ENCODE peak calls at places on chromosomes 6 and 20, in ten cellular contexts. One of them, this sample, is unnamed.

GRCh38 chr6:83127976-83128375 is 60.5 kb downstream of the DOP1A start:
- DNase-seq in heart right ventricle: no peak
- DNase-seq in CD8-positive, alpha-beta memory T cell: no peak
- DNase-seq in brain microvascular endothelial cell: no peak
- DNase-seq in tibial nerve: no peak
- DNase-seq in left ventricle myocardium inferior: no peak
- DNase-seq in tibial artery: no peak
- DNase-seq in thoracic aorta: no peak
- DNase-seq in neural progenitor cell: no peak
- DNase-seq in right cardiac atrium: no peak
- DNase-seq in this sample: no peak

GRCh38 chr6:107666084-107666981 is 157.8 kb downstream of the SCML4 start:
- DNase-seq in brain microvascular endothelial cell: peak; percentile 72
- DNase-seq in tibial nerve: no peak
- DNase-seq in CD8-positive, alpha-beta memory T cell: no peak
- DNase-seq in left ventricle myocardium inferior: no peak
- DNase-seq in tibial artery: no peak
- DNase-seq in right cardiac atrium: no peak
- DNase-seq in neural progenitor cell: no peak
- DNase-seq in thoracic aorta: no peak
- DNase-seq in heart right ventricle: no peak
- DNase-seq in this sample: no peak

GRCh38 chr6:25413506-25413905 is 134.3 kb downstream of the CARMIL1 start:
- DNase-seq in brain microvascular endothelial cell: no peak
- DNase-seq in heart right ventricle: no peak
- DNase-seq in tibial artery: no peak
- DNase-seq in right cardiac atrium: no peak
- DNase-seq in neural progenitor cell: no peak
- DNase-seq in left ventricle myocardium inferior: no peak
- DNase-seq in tibial nerve: no peak
- DNase-seq in thoracic aorta: no peak
- DNase-seq in CD8-positive, alpha-beta memory T cell: no peak
- DNase-seq in this sample: no peak

GRCh38 chr6:151749341-151749740 is 58.1 kb upstream of the ESR1 start:
- DNase-seq in right cardiac atrium: no peak
- DNase-seq in CD8-positive, alpha-beta memory T cell: no peak
- DNase-seq in tibial artery: no peak
- DNase-seq in brain microvascular endothelial cell: no peak
- DNase-seq in heart right ventricle: no peak
- DNase-seq in tibial nerve: no peak
- DNase-seq in thoracic aorta: no peak
- DNase-seq in left ventricle myocardium inferior: no peak
- DNase-seq in neural progenitor cell: no peak
- DNase-seq in this sample: no peak

GRCh38 chr6:109362102-109362884 is 20.0 kb downstream of the CD164 start:
- DNase-seq in thoracic aorta: no peak
- DNase-seq in right cardiac atrium: no peak
- DNase-seq in brain microvascular endothelial cell: no peak
- DNase-seq in CD8-positive, alpha-beta memory T cell: no peak
- DNase-seq in tibial artery: no peak
- DNase-seq in neural progenitor cell: no peak
- DNase-seq in tibial nerve: no peak
- DNase-seq in heart right ventricle: no peak
- DNase-seq in left ventricle myocardium inferior: no peak
- DNase-seq in this sample: no peak

GRCh38 chr6:83462524-83462923 is 31.7 kb upstream of the ME1 start:
- DNase-seq in right cardiac atrium: no peak
- DNase-seq in left ventricle myocardium inferior: no peak
- DNase-seq in brain microvascular endothelial cell: no peak
- DNase-seq in neural progenitor cell: peak; percentile 4
- DNase-seq in heart right ventricle: no peak
- DNase-seq in tibial artery: no peak
- DNase-seq in tibial nerve: no peak
- DNase-seq in CD8-positive, alpha-beta memory T cell: no peak
- DNase-seq in thoracic aorta: no peak
- DNase-seq in this sample: no peak

GRCh38 chr20:11274137-11274536 is 600.3 kb upstream of the JAG1 start:
- DNase-seq in tibial artery: peak; percentile 32
- DNase-seq in tibial nerve: peak; percentile 32
- DNase-seq in left ventricle myocardium inferior: no peak
- DNase-seq in thoracic aorta: no peak
- DNase-seq in brain microvascular endothelial cell: peak; percentile 74
- DNase-seq in heart right ventricle: no peak
- DNase-seq in neural progenitor cell: peak; percentile 84
- DNase-seq in CD8-positive, alpha-beta memory T cell: no peak
- DNase-seq in right cardiac atrium: peak; percentile 53
- DNase-seq in this sample: no peak

GRCh38 chr20:9837634-9838033 is 1.2 kb downstream of the PAK5 start:
- DNase-seq in left ventricle myocardium inferior: no peak
- DNase-seq in thoracic aorta: no peak
- DNase-seq in heart right ventricle: no peak
- DNase-seq in tibial artery: no peak
- DNase-seq in right cardiac atrium: no peak
- DNase-seq in brain microvascular endothelial cell: no peak
- DNase-seq in neural progenitor cell: peak; percentile 2
- DNase-seq in CD8-positive, alpha-beta memory T cell: no peak
- DNase-seq in tibial nerve: no peak
- DNase-seq in this sample: no peak

GRCh38 chr6:43887906-43888683 is 118.1 kb downstream of the VEGFA start:
- DNase-seq in tibial nerve: no peak
- DNase-seq in tibial artery: no peak
- DNase-seq in left ventricle myocardium inferior: no peak
- DNase-seq in CD8-positive, alpha-beta memory T cell: no peak
- DNase-seq in right cardiac atrium: no peak
- DNase-seq in neural progenitor cell: no peak
- DNase-seq in heart right ventricle: no peak
- DNase-seq in thoracic aorta: no peak
- DNase-seq in brain microvascular endothelial cell: no peak
- DNase-seq in this sample: no peak

GRCh38 chr20:25233016-25233772 is 14.7 kb upstream of the PYGB start:
- DNase-seq in neural progenitor cell: peak; percentile 42
- DNase-seq in tibial artery: peak; percentile 76
- DNase-seq in right cardiac atrium: peak; percentile 90
- DNase-seq in tibial nerve: peak; percentile 57
- DNase-seq in brain microvascular endothelial cell: peak; percentile 54
- DNase-seq in left ventricle myocardium inferior: peak; percentile 69
- DNase-seq in thoracic aorta: peak; percentile 60
- DNase-seq in CD8-positive, alpha-beta memory T cell: no peak
- DNase-seq in heart right ventricle: peak; percentile 59
- DNase-seq in this sample: peak; percentile 56

GRCh38 chr6:54142889-54143519 is 31.8 kb downstream of the MLIP start:
- DNase-seq in right cardiac atrium: no peak
- DNase-seq in left ventricle myocardium inferior: no peak
- DNase-seq in tibial nerve: no peak
- DNase-seq in tibial artery: no peak
- DNase-seq in heart right ventricle: no peak
- DNase-seq in CD8-positive, alpha-beta memory T cell: no peak
- DNase-seq in neural progenitor cell: no peak
- DNase-seq in thoracic aorta: no peak
- DNase-seq in brain microvascular endothelial cell: no peak
- DNase-seq in this sample: no peak

GRCh38 chr6:38701551-38701950 is 1.4 kb downstream of the GLO1 start:
- DNase-seq in right cardiac atrium: no peak
- DNase-seq in tibial nerve: no peak
- DNase-seq in brain microvascular endothelial cell: no peak
- DNase-seq in left ventricle myocardium inferior: no peak
- DNase-seq in CD8-positive, alpha-beta memory T cell: no peak
- DNase-seq in thoracic aorta: no peak
- DNase-seq in heart right ventricle: no peak
- DNase-seq in tibial artery: no peak
- DNase-seq in neural progenitor cell: no peak
- DNase-seq in this sample: no peak

GRCh38 chr6:1117530-1118286 is 194.2 kb upstream of the FOXQ1 start:
- DNase-seq in right cardiac atrium: no peak
- DNase-seq in neural progenitor cell: no peak
- DNase-seq in tibial artery: no peak
- DNase-seq in heart right ventricle: no peak
- DNase-seq in CD8-positive, alpha-beta memory T cell: no peak
- DNase-seq in thoracic aorta: no peak
- DNase-seq in tibial nerve: no peak
- DNase-seq in brain microvascular endothelial cell: no peak
- DNase-seq in left ventricle myocardium inferior: no peak
- DNase-seq in this sample: no peak

GRCh38 chr6:138691595-138692057 is 81.9 kb upstream of the CCDC28A start:
- DNase-seq in heart right ventricle: no peak
- DNase-seq in neural progenitor cell: peak; percentile 34
- DNase-seq in tibial nerve: no peak
- DNase-seq in CD8-positive, alpha-beta memory T cell: no peak
- DNase-seq in brain microvascular endothelial cell: peak; percentile 63
- DNase-seq in thoracic aorta: no peak
- DNase-seq in left ventricle myocardium inferior: no peak
- DNase-seq in tibial artery: no peak
- DNase-seq in right cardiac atrium: no peak
- DNase-seq in this sample: no peak

DNA sequence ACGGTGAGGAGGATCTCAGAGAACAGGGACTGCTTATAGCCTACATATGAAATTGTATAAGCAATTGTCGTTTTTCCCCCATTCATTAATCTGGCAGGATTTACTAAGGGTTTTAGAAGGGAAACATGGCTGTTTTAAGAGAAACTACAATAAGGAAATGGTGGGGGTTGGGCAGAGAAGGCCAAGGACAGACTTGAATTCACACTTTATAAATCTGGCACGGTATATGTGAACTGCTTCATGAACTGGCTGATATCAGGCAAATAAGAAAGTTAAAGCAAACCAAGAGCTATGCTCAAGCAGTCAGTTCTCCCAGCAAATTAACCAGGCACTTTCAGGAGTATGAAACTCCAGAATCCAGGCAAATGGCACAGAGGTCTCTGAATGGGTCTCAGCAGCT is 260.7 kb upstream of the MARCKS start:
- DNase-seq in thoracic aorta: no peak
- DNase-seq in CD8-positive, alpha-beta memory T cell: no peak
- DNase-seq in tibial artery: no peak
- DNase-seq in neural progenitor cell: no peak
- DNase-seq in tibial nerve: no peak
- DNase-seq in right cardiac atrium: no peak
- DNase-seq in left ventricle myocardium inferior: no peak
- DNase-seq in heart right ventricle: no peak
- DNase-seq in brain microvascular endothelial cell: no peak
- DNase-seq in this sample: no peak
- H3K27ac ChIP-seq in thoracic aorta: peak overlapping the region; percentile 24
- H3K27ac ChIP-seq in CD8-positive, alpha-beta memory T cell: no peak overlapping the region
- H3K27ac ChIP-seq in tibial artery: peak overlapping the region; percentile 53
- H3K27ac ChIP-seq in neural progenitor cell: no peak overlapping the region
- H3K27ac ChIP-seq in tibial nerve: peak overlapping the region; percentile 70
- H3K27ac ChIP-seq in right cardiac atrium: peak overlapping the region; percentile 13
- H3K27ac ChIP-seq in left ventricle myocardium inferior: peak overlapping the region; percentile 76
- H3K27ac ChIP-seq in heart right ventricle: peak overlapping the region; percentile 11
- H3K27ac ChIP-seq in brain microvascular endothelial cell: peak overlapping the region; percentile 45
- H3K27ac ChIP-seq in this sample: peak overlapping the region; percentile 85

GRCh38 chr20:23052904-23053303 is 3.4 kb upstream of the THBD start:
- DNase-seq in left ventricle myocardium inferior: no peak
- DNase-seq in tibial artery: no peak
- DNase-seq in CD8-positive, alpha-beta memory T cell: no peak
- DNase-seq in neural progenitor cell: no peak
- DNase-seq in thoracic aorta: no peak
- DNase-seq in right cardiac atrium: no peak
- DNase-seq in tibial nerve: no peak
- DNase-seq in heart right ventricle: no peak
- DNase-seq in brain microvascular endothelial cell: no peak
- DNase-seq in this sample: no peak
- H3K27me3 ChIP-seq in left ventricle myocardium inferior: peaks cover 50% of the 10 kb centered on the region
- H3K27me3 ChIP-seq in tibial artery: no peaks in the 10 kb centered on the region
- H3K27me3 ChIP-seq in CD8-positive, alpha-beta memory T cell: no peaks in the 10 kb centered on the region
- H3K27me3 ChIP-seq in neural progenitor cell: peaks cover 62% of the 10 kb centered on the region
- H3K27me3 ChIP-seq in thoracic aorta: no peaks in the 10 kb centered on the region
- H3K27me3 ChIP-seq in right cardiac atrium: no peaks in the 10 kb centered on the region
- H3K27me3 ChIP-seq in tibial nerve: peaks cover under 1% of the 10 kb centered on the region
- H3K27me3 ChIP-seq in heart right ventricle: no peaks in the 10 kb centered on the region
- H3K27me3 ChIP-seq in brain microvascular endothelial cell: no peaks in the 10 kb centered on the region
- H3K27me3 ChIP-seq in this sample: peaks cover 35% of the 10 kb centered on the region

DNA sequence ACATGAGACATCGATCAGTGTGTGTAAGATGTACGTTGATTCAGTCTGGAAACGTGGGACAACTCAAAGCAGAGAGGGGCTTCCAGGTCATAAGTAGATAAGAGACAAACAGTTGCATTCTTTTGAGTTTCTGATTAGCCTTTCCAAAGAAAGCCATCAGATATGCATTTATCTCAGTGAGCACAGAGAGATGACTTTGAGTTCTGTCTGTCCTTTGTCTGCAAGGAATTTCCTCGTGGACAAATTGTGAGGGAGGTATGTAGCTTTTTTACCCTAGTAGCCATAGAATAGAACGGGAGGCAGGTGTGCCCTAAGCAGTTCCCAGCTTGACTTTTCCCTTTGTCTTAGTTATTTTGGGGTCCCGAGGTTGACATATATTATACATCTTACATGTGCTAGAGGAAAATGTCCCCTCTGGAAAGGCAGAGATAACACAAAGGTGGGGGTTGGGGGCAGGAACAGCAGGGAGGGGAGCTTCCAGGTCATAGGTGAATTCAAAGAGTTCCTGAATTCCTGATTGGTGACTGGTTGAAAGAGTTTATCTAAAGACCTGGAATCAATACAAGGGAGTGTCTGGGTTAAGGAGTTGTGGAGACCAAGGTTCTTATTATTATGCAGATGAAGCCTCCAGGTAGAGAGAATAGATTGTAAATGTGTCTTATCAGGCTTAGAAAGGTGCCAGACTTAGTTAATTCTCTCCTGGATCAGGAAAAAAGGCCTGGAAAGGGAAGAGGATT is 237.0 kb downstream of the NFATC2 start:
- DNase-seq in neural progenitor cell: no peak
- DNase-seq in thoracic aorta: no peak
- DNase-seq in brain microvascular endothelial cell: no peak
- DNase-seq in CD8-positive, alpha-beta memory T cell: no peak
- DNase-seq in right cardiac atrium: no peak
- DNase-seq in tibial nerve: no peak
- DNase-seq in tibial artery: no peak
- DNase-seq in left ventricle myocardium inferior: no peak
- DNase-seq in heart right ventricle: no peak
- DNase-seq in this sample: no peak
- H3K4me3 ChIP-seq in neural progenitor cell: no peak overlapping the region
- H3K4me3 ChIP-seq in thoracic aorta: no peak overlapping the region
- H3K4me3 ChIP-seq in brain microvascular endothelial cell: no peak overlapping the region
- H3K4me3 ChIP-seq in CD8-positive, alpha-beta memory T cell: no peak overlapping the region
- H3K4me3 ChIP-seq in right cardiac atrium: no peak overlapping the region
- H3K4me3 ChIP-seq in tibial nerve: no peak overlapping the region
- H3K4me3 ChIP-seq in tibial artery: no peak overlapping the region
- H3K4me3 ChIP-seq in left ventricle myocardium inferior: no peak overlapping the region
- H3K4me3 ChIP-seq in heart right ventricle: no peak overlapping the region
- H3K4me3 ChIP-seq in this sample: no peak overlapping the region

GRCh38 chr6:45625191-45625664 is 247.5 kb upstream of the SUPT3H start:
- DNase-seq in right cardiac atrium: no peak
- DNase-seq in heart right ventricle: no peak
- DNase-seq in thoracic aorta: no peak
- DNase-seq in left ventricle myocardium inferior: no peak
- DNase-seq in tibial nerve: no peak
- DNase-seq in CD8-positive, alpha-beta memory T cell: no peak
- DNase-seq in tibial artery: no peak
- DNase-seq in neural progenitor cell: no peak
- DNase-seq in brain microvascular endothelial cell: peak; percentile 42
- DNase-seq in this sample: no peak
- H3K27ac ChIP-seq in right cardiac atrium: no peak overlapping the region
- H3K27ac ChIP-seq in heart right ventricle: no peak overlapping the region
- H3K27ac ChIP-seq in thoracic aorta: no peak overlapping the region
- H3K27ac ChIP-seq in left ventricle myocardium inferior: no peak overlapping the region
- H3K27ac ChIP-seq in tibial nerve: no peak overlapping the region
- H3K27ac ChIP-seq in CD8-positive, alpha-beta memory T cell: no peak overlapping the region
- H3K27ac ChIP-seq in tibial artery: no peak overlapping the region
- H3K27ac ChIP-seq in neural progenitor cell: no peak overlapping the region
- H3K27ac ChIP-seq in brain microvascular endothelial cell: peak overlapping the region; percentile 1
- H3K27ac ChIP-seq in this sample: peak overlapping the region; percentile 33

This sample was measured in sigmoid colon.